ENCODE peak calls at places on chromosomes 1 and 21, in ten cellular contexts. I is A549; B is mucosa of gallbladder; N is NCI-H460; F is glomerular endothelial cell; Z is central memory CD4-positive, alpha-beta T cell; L is lung; J is kidney tubule cell; M is NCI-H1105 treated with DMSO at 0.1 percent for 48 hours; E is HEK293T. G is an unnamed sample.
A peak's percentile ranks its signal among the peaks of the same experiment; 100 is the strongest.

GRCh38 chr1:55304306-55304705 is 89.1 kb upstream of the USP24 start:
- DNase-seq in I (no peak), B (no peak), N (no peak), F (no peak), Z (no peak), L (no peak), J (no peak), M (no peak), E (no peak), G (no peak)

GRCh38 chr1:212916395-212917133 is 33.8 kb upstream of the VASH2 start:
- DNase-seq in I (no peak), B (peak; percentile 40), N (no peak), F (no peak), Z (no peak), L (peak; percentile 44), J (peak; percentile 17), M (no peak), E (no peak), G (peak; percentile 24)

GRCh38 chr1:97160796-97161195 is 439.2 kb downstream of the PTBP2 start:
- DNase-seq in I (no peak), B (no peak), N (no peak), F (no peak), Z (no peak), L (no peak), J (no peak), M (peak; percentile 56), E (no peak), G (no peak)

GRCh38 chr1:100670083-100670482 is 49.5 kb upstream of the VCAM1 start:
- DNase-seq in I (no peak), B (no peak), N (no peak), F (no peak), Z (no peak), L (no peak), J (no peak), M (no peak), E (no peak), G (no peak)

GRCh38 chr1:228082975-228083870 is 715 bp downstream of the ARF1 start:
- DNase-seq in I (no peak), B (peak; percentile 61), N (no peak), F (no peak), Z (peak; percentile 24), L (peak; percentile 52), J (peak; percentile 66), M (no peak), E (peak; percentile 33), G (no peak)

GRCh38 chr1:53266038-53266437 is 27.7 kb upstream of the MAGOH start:
- DNase-seq in I (no peak), B (no peak), N (peak; percentile 2), F (no peak), Z (no peak), L (no peak), J (peak; percentile 16), M (peak; percentile 15), E (peak; percentile 41), G (no peak)

GRCh38 chr1:86339906-86340305 is 56.2 kb downstream of the ODF2L start:
- DNase-seq in I (no peak), B (no peak), N (no peak), F (no peak), Z (no peak), L (no peak), J (no peak), M (no peak), E (no peak), G (no peak)

GRCh38 chr21:34938079-34938764 is 110.9 kb downstream of the RUNX1 start:
- DNase-seq in I (no peak), B (no peak), N (no peak), F (no peak), Z (no peak), L (no peak), J (peak; percentile 82), M (no peak), E (no peak), G (no peak)

GRCh38 chr1:3418600-3418999 is 35.9 kb upstream of the ARHGEF16 start:
- DNase-seq in I (no peak), B (no peak), N (no peak), F (no peak), Z (no peak), L (no peak), J (no peak), M (no peak), E (no peak), G (no peak)

GRCh38 chr1:110069302-110070281 is 880 bp downstream of the ALX3 start:
- DNase-seq in I (no peak), B (no peak), N (no peak), F (no peak), Z (no peak), L (no peak), J (no peak), M (no peak), E (no peak), G (no peak)